ENCODE peak calls at places on chromosomes 6 and 20, in four cellular contexts. J is fibroblast of the aortic adventitia, A is erythroblast, E is skeletal muscle cell. S is an unnamed sample.

GRCh38 chr6:89750338-89750737 is 69.3 kb downstream of the MDN1 start:
- DNase-seq in J (no peak), A (no peak), E (no peak), S (no peak)

GRCh38 chr6:32973144-32973854 is 4.9 kb downstream of the BRD2 start:
- DNase-seq in J (peak), A (peak), E (no peak), S (no peak)

GRCh38 chr6:117077300-117077699 is 188.1 kb upstream of the VGLL2 start:
- DNase-seq in J (no peak), A (no peak), E (no peak), S (no peak)

GRCh38 chr20:18380908-18381529 is 85.8 kb downstream of the DZANK1 start:
- DNase-seq in J (no peak), A (no peak), E (no peak), S (no peak)

GRCh38 chr20:44642203-44643153 is 9.0 kb downstream of the ADA start:
- DNase-seq in J (peak), A (peak), E (peak), S (no peak)

GRCh38 chr20:12999201-12999600 is 9.6 kb upstream of the SPTLC3 start:
- DNase-seq in J (no peak), A (no peak), E (no peak), S (no peak)

GRCh38 chr6:2004888-2005287 is 240.5 kb downstream of the GMDS start:
- DNase-seq in J (no peak), A (no peak), E (no peak), S (no peak)

GRCh38 chr6:20933057-20933792 is 399.0 kb downstream of the CDKAL1 start:
- DNase-seq in J (no peak), A (no peak), E (no peak), S (no peak)

GRCh38 chr20:44737116-44737515 is 8.5 kb upstream of the KCNK15 start:
- DNase-seq in J (no peak), A (no peak), E (no peak), S (no peak)

GRCh38 chr20:55415567-55416142 is 589.7 kb downstream of the CBLN4 start:
- DNase-seq in J (no peak), A (no peak), E (no peak), S (no peak)